ENCODE peak calls at places on chromosome 13, in four cellular contexts. One of them, this sample, is unnamed.

GRCh38 chr13:104021806-104022397 is 955.7 kb upstream of the SLC10A2 start:
- DNase-seq in neural crest cell: no peak
- DNase-seq in AG10803: no peak
- DNase-seq in activated CD8-positive, alpha-beta T cell treated with anti-CD3 and anti-CD28 coated beads for 36 hours: no peak
- DNase-seq in this sample: no peak

GRCh38 chr13:86882107-86882506 is 789.1 kb upstream of the SLITRK5 start:
- DNase-seq in neural crest cell: no peak
- DNase-seq in AG10803: no peak
- DNase-seq in activated CD8-positive, alpha-beta T cell treated with anti-CD3 and anti-CD28 coated beads for 36 hours: no peak
- DNase-seq in this sample: no peak

GRCh38 chr13:110114351-110114750 is 192.6 kb downstream of the COL4A1 start:
- DNase-seq in neural crest cell: no peak
- DNase-seq in AG10803: peak
- DNase-seq in activated CD8-positive, alpha-beta T cell treated with anti-CD3 and anti-CD28 coated beads for 36 hours: no peak
- DNase-seq in this sample: no peak

GRCh38 chr13:90156390-90156789 is 1191.1 kb upstream of the MIR17HG start:
- DNase-seq in neural crest cell: no peak
- DNase-seq in AG10803: no peak
- DNase-seq in activated CD8-positive, alpha-beta T cell treated with anti-CD3 and anti-CD28 coated beads for 36 hours: no peak
- DNase-seq in this sample: no peak

GRCh38 chr13:110127986-110128511 is 178.9 kb downstream of the COL4A1 start:
- DNase-seq in neural crest cell: no peak
- DNase-seq in AG10803: peak
- DNase-seq in activated CD8-positive, alpha-beta T cell treated with anti-CD3 and anti-CD28 coated beads for 36 hours: no peak
- DNase-seq in this sample: no peak

GRCh38 chr13:98672947-98673545 is 79.4 kb downstream of the SLC15A1 start:
- DNase-seq in neural crest cell: peak
- DNase-seq in AG10803: peak
- DNase-seq in activated CD8-positive, alpha-beta T cell treated with anti-CD3 and anti-CD28 coated beads for 36 hours: peak
- DNase-seq in this sample: peak

GRCh38 chr13:113410472-113411201 is 42.7 kb downstream of the ADPRHL1 start:
- DNase-seq in neural crest cell: no peak
- DNase-seq in AG10803: peak
- DNase-seq in activated CD8-positive, alpha-beta T cell treated with anti-CD3 and anti-CD28 coated beads for 36 hours: peak
- DNase-seq in this sample: no peak

GRCh38 chr13:20901668-20902437 is 693 bp downstream of the XPO4 start:
- DNase-seq in neural crest cell: peak
- DNase-seq in AG10803: peak
- DNase-seq in activated CD8-positive, alpha-beta T cell treated with anti-CD3 and anti-CD28 coated beads for 36 hours: peak
- DNase-seq in this sample: no peak

GRCh38 chr13:112711528-112712265 is 21.9 kb downstream of the ATP11A start:
- DNase-seq in neural crest cell: peak
- DNase-seq in AG10803: peak
- DNase-seq in activated CD8-positive, alpha-beta T cell treated with anti-CD3 and anti-CD28 coated beads for 36 hours: peak
- DNase-seq in this sample: no peak

GRCh38 chr13:66553391-66553790 is 676.7 kb downstream of the PCDH9 start:
- DNase-seq in neural crest cell: no peak
- DNase-seq in AG10803: peak
- DNase-seq in activated CD8-positive, alpha-beta T cell treated with anti-CD3 and anti-CD28 coated beads for 36 hours: no peak
- DNase-seq in this sample: no peak

GRCh38 chr13:110477711-110478245 is 83.7 kb downstream of the RAB20 start:
- DNase-seq in neural crest cell: no peak
- DNase-seq in AG10803: no peak
- DNase-seq in activated CD8-positive, alpha-beta T cell treated with anti-CD3 and anti-CD28 coated beads for 36 hours: no peak
- DNase-seq in this sample: no peak

GRCh38 chr13:67063036-67063435 is 167.1 kb downstream of the PCDH9 start:
- DNase-seq in neural crest cell: no peak
- DNase-seq in AG10803: no peak
- DNase-seq in activated CD8-positive, alpha-beta T cell treated with anti-CD3 and anti-CD28 coated beads for 36 hours: no peak
- DNase-seq in this sample: no peak

GRCh38 chr13:60047943-60048342 is 115.8 kb downstream of the DIAPH3 start:
- DNase-seq in neural crest cell: no peak
- DNase-seq in AG10803: no peak
- DNase-seq in activated CD8-positive, alpha-beta T cell treated with anti-CD3 and anti-CD28 coated beads for 36 hours: no peak
- DNase-seq in this sample: no peak

GRCh38 chr13:86986448-86986847 is 684.7 kb upstream of the SLITRK5 start:
- DNase-seq in neural crest cell: no peak
- DNase-seq in AG10803: no peak
- DNase-seq in activated CD8-positive, alpha-beta T cell treated with anti-CD3 and anti-CD28 coated beads for 36 hours: no peak
- DNase-seq in this sample: no peak

GRCh38 chr13:77554079-77554478 is 18.6 kb downstream of the SCEL start:
- DNase-seq in neural crest cell: no peak
- DNase-seq in AG10803: no peak
- DNase-seq in activated CD8-positive, alpha-beta T cell treated with anti-CD3 and anti-CD28 coated beads for 36 hours: no peak
- DNase-seq in this sample: no peak

GRCh38 chr13:41054212-41054877 is 7.0 kb upstream of the WBP4 start:
- DNase-seq in neural crest cell: peak
- DNase-seq in AG10803: peak
- DNase-seq in activated CD8-positive, alpha-beta T cell treated with anti-CD3 and anti-CD28 coated beads for 36 hours: peak
- DNase-seq in this sample: no peak

GRCh38 chr13:85148009-85148408 is 651.2 kb downstream of the SLITRK6 start:
- DNase-seq in neural crest cell: no peak
- DNase-seq in AG10803: no peak
- DNase-seq in activated CD8-positive, alpha-beta T cell treated with anti-CD3 and anti-CD28 coated beads for 36 hours: no peak
- DNase-seq in this sample: peak

DNA sequence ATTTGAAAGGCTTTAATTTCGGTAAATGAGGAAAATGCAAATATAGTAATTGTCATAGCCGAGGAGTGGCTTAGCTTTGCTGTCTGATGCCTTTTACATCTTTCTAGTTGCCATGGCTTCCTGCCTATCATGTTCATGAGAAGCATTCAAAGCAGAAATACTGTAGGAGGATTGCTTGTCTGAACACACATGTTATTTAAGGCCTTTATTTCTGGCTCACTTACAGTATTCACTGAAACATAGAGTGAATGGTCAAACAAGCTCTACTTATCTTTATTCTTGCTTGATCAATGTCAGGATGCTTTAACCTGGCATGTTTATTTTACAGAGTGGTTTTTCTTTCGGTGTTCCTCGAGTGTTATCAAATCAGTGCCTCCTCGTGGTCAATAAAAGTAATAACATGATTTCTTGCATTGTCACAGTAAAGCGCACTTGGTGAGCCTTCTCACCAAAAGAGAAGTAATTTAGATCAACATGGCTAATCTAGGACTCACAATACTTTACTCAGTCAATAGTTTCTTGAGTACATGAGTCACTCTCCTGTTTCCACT is 73.5 kb upstream of the PCDH17 start:
- DNase-seq in neural crest cell: no peak
- DNase-seq in AG10803: no peak
- DNase-seq in activated CD8-positive, alpha-beta T cell treated with anti-CD3 and anti-CD28 coated beads for 36 hours: no peak
- DNase-seq in this sample: no peak
- TF ChIP-seq CTCF in neural crest cell: peak
- TF ChIP-seq CTCF in AG10803: no peak
- TF ChIP-seq CTCF in activated CD8-positive, alpha-beta T cell treated with anti-CD3 and anti-CD28 coated beads for 36 hours: no peak
- TF ChIP-seq CTCF in this sample: peak

GRCh38 chr13:108508263-108508662 is 121.1 kb upstream of the MYO16 start:
- DNase-seq in neural crest cell: no peak
- DNase-seq in AG10803: no peak
- DNase-seq in activated CD8-positive, alpha-beta T cell treated with anti-CD3 and anti-CD28 coated beads for 36 hours: no peak
- DNase-seq in this sample: no peak
- TF ChIP-seq CTCF in neural crest cell: peak
- TF ChIP-seq CTCF in AG10803: peak
- TF ChIP-seq CTCF in activated CD8-positive, alpha-beta T cell treated with anti-CD3 and anti-CD28 coated beads for 36 hours: no peak
- TF ChIP-seq CTCF in this sample: peak

DNA sequence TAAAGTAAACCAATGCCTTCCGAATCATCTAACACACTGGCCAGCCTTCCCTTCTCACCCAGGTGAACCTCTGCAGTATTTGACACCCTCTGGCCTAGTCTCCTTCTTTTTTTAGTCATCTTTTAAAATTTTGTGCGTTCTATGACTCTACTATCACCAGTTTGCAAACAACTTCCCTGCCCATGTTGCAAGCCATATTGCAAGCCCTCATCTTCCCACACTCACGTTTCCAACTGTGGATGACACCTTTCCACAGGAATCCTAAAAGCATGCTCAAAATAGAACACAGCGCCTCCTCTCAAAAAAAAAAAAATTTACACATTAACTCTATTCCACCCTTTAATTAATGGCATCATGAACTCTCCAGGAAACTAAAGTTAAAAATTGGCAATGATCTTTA is 440.1 kb downstream of the EFNB2 start:
- DNase-seq in neural crest cell: no peak
- DNase-seq in AG10803: no peak
- DNase-seq in activated CD8-positive, alpha-beta T cell treated with anti-CD3 and anti-CD28 coated beads for 36 hours: no peak
- DNase-seq in this sample: no peak
- TF ChIP-seq CTCF in neural crest cell: no peak
- TF ChIP-seq CTCF in AG10803: no peak
- TF ChIP-seq CTCF in activated CD8-positive, alpha-beta T cell treated with anti-CD3 and anti-CD28 coated beads for 36 hours: no peak
- TF ChIP-seq CTCF in this sample: no peak

GRCh38 chr13:36094478-36094877 is 36.7 kb downstream of the DCLK1 start:
- DNase-seq in neural crest cell: no peak
- DNase-seq in AG10803: no peak
- DNase-seq in activated CD8-positive, alpha-beta T cell treated with anti-CD3 and anti-CD28 coated beads for 36 hours: no peak
- DNase-seq in this sample: no peak
- TF ChIP-seq CTCF in neural crest cell: no peak
- TF ChIP-seq CTCF in AG10803: no peak
- TF ChIP-seq CTCF in activated CD8-positive, alpha-beta T cell treated with anti-CD3 and anti-CD28 coated beads for 36 hours: no peak
- TF ChIP-seq CTCF in this sample: no peak

GRCh38 chr13:31056650-31057275 is 104.9 kb downstream of the HSPH1 start:
- DNase-seq in neural crest cell: no peak
- DNase-seq in AG10803: peak
- DNase-seq in activated CD8-positive, alpha-beta T cell treated with anti-CD3 and anti-CD28 coated beads for 36 hours: no peak
- DNase-seq in this sample: no peak
- TF ChIP-seq CTCF in neural crest cell: no peak
- TF ChIP-seq CTCF in AG10803: peak
- TF ChIP-seq CTCF in activated CD8-positive, alpha-beta T cell treated with anti-CD3 and anti-CD28 coated beads for 36 hours: no peak
- TF ChIP-seq CTCF in this sample: no peak

DNA sequence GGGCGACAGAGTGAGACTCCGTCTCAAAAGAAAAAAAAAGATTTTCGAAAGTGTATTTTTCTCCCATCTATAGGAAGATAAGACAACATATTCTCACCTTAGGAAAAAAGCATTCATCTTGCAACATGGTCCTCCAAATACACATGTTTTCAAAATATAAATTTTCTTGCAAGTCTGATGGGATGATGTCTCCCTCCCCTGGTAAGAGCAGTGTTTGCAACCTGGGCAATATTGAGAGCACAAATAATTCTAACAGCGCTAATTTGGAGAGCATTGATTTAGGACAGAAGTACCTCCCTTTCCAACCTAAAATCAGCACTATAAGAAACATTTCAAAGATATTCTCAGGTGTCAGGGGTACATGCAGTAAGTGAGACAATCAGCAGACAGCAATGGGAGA is 61.0 kb upstream of the SHISA2 start:
- DNase-seq in neural crest cell: no peak
- DNase-seq in AG10803: no peak
- DNase-seq in activated CD8-positive, alpha-beta T cell treated with anti-CD3 and anti-CD28 coated beads for 36 hours: no peak
- DNase-seq in this sample: no peak
- TF ChIP-seq CTCF in neural crest cell: peak
- TF ChIP-seq CTCF in AG10803: peak
- TF ChIP-seq CTCF in activated CD8-positive, alpha-beta T cell treated with anti-CD3 and anti-CD28 coated beads for 36 hours: no peak
- TF ChIP-seq CTCF in this sample: peak

DNA sequence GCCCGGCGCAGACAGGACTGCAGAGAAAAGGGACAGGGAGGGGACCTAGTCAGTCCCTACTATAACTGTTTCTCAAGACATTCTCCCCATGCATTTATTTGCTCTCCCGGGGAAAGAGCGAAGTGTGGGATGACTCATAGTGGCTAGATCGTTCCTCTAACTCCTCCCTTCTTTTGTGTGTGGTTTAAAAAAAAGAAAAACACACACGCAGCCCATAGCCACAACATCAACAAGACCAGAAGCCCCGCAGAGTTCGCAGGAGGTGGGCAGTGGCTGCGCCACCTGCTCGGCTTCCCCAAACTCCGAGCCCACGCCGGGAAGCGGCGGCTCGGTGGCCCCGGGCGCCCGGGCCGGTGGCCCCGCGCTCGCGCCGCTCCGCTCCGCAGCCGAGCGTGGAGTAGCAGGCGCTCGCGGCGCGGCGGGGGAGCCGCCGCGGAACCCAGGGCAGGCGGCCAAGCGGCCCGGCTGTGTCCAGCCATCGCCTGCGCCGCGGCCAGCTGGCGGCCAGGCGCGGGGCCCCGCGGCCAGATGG is 698 bp downstream of the TMTC4 start:
- DNase-seq in neural crest cell: no peak
- DNase-seq in AG10803: peak
- DNase-seq in activated CD8-positive, alpha-beta T cell treated with anti-CD3 and anti-CD28 coated beads for 36 hours: peak
- DNase-seq in this sample: no peak
- TF ChIP-seq CTCF in neural crest cell: no peak
- TF ChIP-seq CTCF in AG10803: no peak
- TF ChIP-seq CTCF in activated CD8-positive, alpha-beta T cell treated with anti-CD3 and anti-CD28 coated beads for 36 hours: no peak
- TF ChIP-seq CTCF in this sample: no peak

GRCh38 chr13:38636756-38637155 is 50.1 kb upstream of the FREM2 start:
- DNase-seq in neural crest cell: no peak
- DNase-seq in AG10803: no peak
- DNase-seq in activated CD8-positive, alpha-beta T cell treated with anti-CD3 and anti-CD28 coated beads for 36 hours: no peak
- DNase-seq in this sample: no peak

GRCh38 chr13:38637576-38637975 is 49.3 kb upstream of the FREM2 start:
- DNase-seq in neural crest cell: no peak
- DNase-seq in AG10803: no peak
- DNase-seq in activated CD8-positive, alpha-beta T cell treated with anti-CD3 and anti-CD28 coated beads for 36 hours: no peak
- DNase-seq in this sample: no peak

GRCh38 chr13:38636106-38636505 is 50.8 kb upstream of the FREM2 start:
- DNase-seq in neural crest cell: no peak
- DNase-seq in AG10803: no peak
- DNase-seq in activated CD8-positive, alpha-beta T cell treated with anti-CD3 and anti-CD28 coated beads for 36 hours: no peak
- DNase-seq in this sample: no peak

GRCh38 chr13:38641164-38641948 is 45.5 kb upstream of the FREM2 start:
- DNase-seq in neural crest cell: no peak
- DNase-seq in AG10803: peak
- DNase-seq in activated CD8-positive, alpha-beta T cell treated with anti-CD3 and anti-CD28 coated beads for 36 hours: no peak
- DNase-seq in this sample: no peak
- TF ChIP-seq CTCF in neural crest cell: peak
- TF ChIP-seq CTCF in AG10803: peak
- TF ChIP-seq CTCF in activated CD8-positive, alpha-beta T cell treated with anti-CD3 and anti-CD28 coated beads for 36 hours: no peak
- TF ChIP-seq CTCF in this sample: peak

GRCh38 chr13:36859259-36859658 is 40.2 kb downstream of the RFXAP start:
- DNase-seq in neural crest cell: no peak
- DNase-seq in AG10803: no peak
- DNase-seq in activated CD8-positive, alpha-beta T cell treated with anti-CD3 and anti-CD28 coated beads for 36 hours: no peak
- DNase-seq in this sample: no peak

GRCh38 chr13:36857273-36857672 is 38.3 kb downstream of the RFXAP start:
- DNase-seq in neural crest cell: no peak
- DNase-seq in AG10803: no peak
- DNase-seq in activated CD8-positive, alpha-beta T cell treated with anti-CD3 and anti-CD28 coated beads for 36 hours: no peak
- DNase-seq in this sample: no peak

GRCh38 chr13:36862722-36863121 is 43.7 kb downstream of the RFXAP start:
- DNase-seq in neural crest cell: no peak
- DNase-seq in AG10803: no peak
- DNase-seq in activated CD8-positive, alpha-beta T cell treated with anti-CD3 and anti-CD28 coated beads for 36 hours: no peak
- DNase-seq in this sample: no peak

GRCh38 chr13:36862002-36862706 is 43.1 kb downstream of the RFXAP start:
- DNase-seq in neural crest cell: no peak
- DNase-seq in AG10803: peak
- DNase-seq in activated CD8-positive, alpha-beta T cell treated with anti-CD3 and anti-CD28 coated beads for 36 hours: no peak
- DNase-seq in this sample: no peak

DNA sequence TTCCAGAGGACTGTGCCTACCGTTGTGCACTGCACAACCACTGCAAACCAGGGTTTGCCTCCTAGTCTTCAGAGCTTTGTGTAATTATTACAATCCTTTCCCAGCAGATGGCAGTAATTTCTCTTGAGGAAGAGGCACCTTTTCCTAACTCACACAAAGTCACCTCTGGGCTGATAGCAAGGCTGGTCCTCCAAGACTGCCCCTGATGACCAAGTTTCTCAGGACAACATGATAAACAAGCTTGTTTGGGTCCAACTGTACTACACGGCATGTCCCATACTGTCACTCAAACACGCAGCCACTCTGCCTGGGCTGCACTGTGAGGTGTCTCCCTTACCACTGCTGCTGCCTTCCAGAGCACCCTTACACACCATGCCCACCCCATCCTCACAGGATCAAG is 39.3 kb downstream of the RFXAP start:
- DNase-seq in neural crest cell: no peak
- DNase-seq in AG10803: peak
- DNase-seq in activated CD8-positive, alpha-beta T cell treated with anti-CD3 and anti-CD28 coated beads for 36 hours: no peak
- DNase-seq in this sample: no peak
- TF ChIP-seq CTCF in neural crest cell: peak
- TF ChIP-seq CTCF in AG10803: peak
- TF ChIP-seq CTCF in activated CD8-positive, alpha-beta T cell treated with anti-CD3 and anti-CD28 coated beads for 36 hours: peak
- TF ChIP-seq CTCF in this sample: peak

This sample was measured in D721Med.